ENCODE peak calls at places on chromosomes 6 and 20, in ten cellular contexts. U is AG08395; M is NCI-H1417 treated with DMSO at 0.1 percent for 48 hours; N is stimulated activated CD4-positive, alpha-beta T cell treated with anti-CD3 and anti-CD28 coated beads, TNF-alpha, amount 100 ng/mL, for 4 hours; D is KBM-7; I is cardiac muscle cell; K is COR-L47; L is neural crest cell; O is NAMALWA; H is NCI-H510A treated with DMSO at 0.1 percent for 48 hours. T is an unnamed sample.

GRCh38 chr6:165794179-165794601 is 131.1 kb upstream of the PDE10A start:
- DNase-seq in U (no peak), M (no peak), N (no peak), D (no peak), I (no peak), K (no peak), L (no peak), O (no peak), H (no peak), T (no peak)

GRCh38 chr6:36621371-36621855 is 27.3 kb downstream of the SRSF3 start:
- DNase-seq in U (no peak), M (no peak), N (no peak), D (no peak), I (no peak), K (no peak), L (no peak), O (no peak), H (no peak), T (no peak)

GRCh38 chr6:7805828-7806227 is 79.9 kb downstream of the BMP6 start:
- DNase-seq in U (no peak), M (no peak), N (no peak), D (no peak), I (no peak), K (no peak), L (no peak), O (no peak), H (no peak), T (no peak)

GRCh38 chr20:41138217-41138526 is 829 bp downstream of the PLCG1 start:
- DNase-seq in U (no peak), M (no peak), N (no peak), D (no peak), I (no peak), K (no peak), L (no peak), O (no peak), H (no peak), T (no peak)

GRCh38 chr6:119079288-119079809 is 885 bp upstream of the FAM184A start:
- DNase-seq in U (peak), M (no peak), N (no peak), D (no peak), I (no peak), K (no peak), L (no peak), O (no peak), H (peak), T (no peak)

GRCh38 chr6:56145616-56146015 is 101.8 kb downstream of the COL21A1 start:
- DNase-seq in U (no peak), M (no peak), N (no peak), D (no peak), I (no peak), K (no peak), L (no peak), O (no peak), H (no peak), T (no peak)

GRCh38 chr6:223763-224162 is 68.5 kb upstream of the DUSP22 start:
- DNase-seq in U (no peak), M (no peak), N (no peak), D (no peak), I (no peak), K (no peak), L (no peak), O (no peak), H (no peak), T (no peak)

GRCh38 chr6:37511910-37512399 is 12.3 kb upstream of the CCDC167 start:
- DNase-seq in U (no peak), M (no peak), N (no peak), D (no peak), I (no peak), K (no peak), L (no peak), O (no peak), H (no peak), T (no peak)

GRCh38 chr6:77466055-77467028 is 3.1 kb upstream of the HTR1B start:
- DNase-seq in U (peak), M (no peak), N (no peak), D (peak), I (peak), K (peak), L (peak), O (no peak), H (no peak), T (no peak)

GRCh38 chr6:33746651-33747100 is at the start of gene IP6K3:
- DNase-seq in U (no peak), M (no peak), N (no peak), D (no peak), I (peak), K (no peak), L (no peak), O (no peak), H (peak), T (no peak)

GRCh38 chr6:148591656-148592055 is 155.2 kb upstream of the UST start:
- DNase-seq in U (no peak), M (no peak), N (no peak), D (no peak), I (no peak), K (no peak), L (no peak), O (no peak), H (no peak), T (no peak)

GRCh38 chr6:167238169-167238693 is 52.9 kb upstream of the UNC93A start:
- DNase-seq in U (no peak), M (no peak), N (no peak), D (no peak), I (peak), K (no peak), L (no peak), O (no peak), H (peak), T (no peak)

GRCh38 chr6:127547215-127547614 is 28.1 kb upstream of the MTCL3 start:
- DNase-seq in U (no peak), M (no peak), N (peak), D (no peak), I (peak), K (no peak), L (no peak), O (peak), H (no peak), T (peak)

GRCh38 chr6:30684386-30685156 is 1.9 kb downstream of the PPP1R18 start:
- DNase-seq in U (no peak), M (no peak), N (no peak), D (peak), I (no peak), K (no peak), L (no peak), O (peak), H (no peak), T (peak)

T was measured in OCI-LY7.